ENCODE peak calls at places on chromosomes 13 and 19, in six cellular contexts. X is fibroblast of mammary gland, R is cardiac fibroblast, J is AG10803, Q is thoracic aorta, Y is spleen. H is an unnamed sample.

GRCh38 chr19:49554701-49555181 is 25.6 kb downstream of the NOSIP start:
- DNase-seq in Q (no peak), Y (peak; percentile 85), R (no peak), X (no peak), J (no peak), H (no peak)

GRCh38 chr19:18340990-18341868 is 831 bp downstream of the PGPEP1 start:
- DNase-seq in Y (peak; percentile 93), Q (no peak), X (peak; percentile 35), R (peak; percentile 50), J (peak; percentile 52), H (peak; percentile 48)

GRCh38 chr19:33260628-33261418 is 35.2 kb upstream of the SLC7A10 start:
- DNase-seq in Q (no peak), R (no peak), Y (peak; percentile 87), X (no peak), J (no peak), H (peak; percentile 57)

GRCh38 chr19:54257116-54257480 is at the start of gene LILRB5:
- DNase-seq in J (no peak), Y (no peak), Q (no peak), R (no peak), X (no peak), H (no peak)

GRCh38 chr19:55118401-55118991 is 1.1 kb upstream of the PPP1R12C start:
- DNase-seq in X (peak; percentile 50), Q (no peak), R (no peak), J (peak; percentile 30), Y (peak; percentile 79), H (peak; percentile 65)

GRCh38 chr13:32022292-32022691 is 9.3 kb upstream of the FRY start:
- DNase-seq in J (no peak), X (peak; percentile 6), Y (no peak), Q (no peak), R (no peak), H (no peak)

GRCh38 chr19:33005440-33005839 is 33.4 kb downstream of the FAAP24 start:
- DNase-seq in Y (no peak), X (no peak), J (no peak), Q (no peak), R (no peak), H (no peak)

GRCh38 chr19:11180346-11180745 is 17.0 kb downstream of the KANK2 start:
- DNase-seq in R (peak; percentile 56), J (no peak), X (peak; percentile 40), Y (no peak), Q (no peak), H (no peak)

GRCh38 chr19:5567360-5567970 is at the start of gene TINCR:
- DNase-seq in J (no peak), R (no peak), Y (no peak), X (no peak), Q (no peak), H (no peak)

GRCh38 chr13:20156711-20157110 is 4.1 kb downstream of the GJA3 start:
- DNase-seq in R (no peak), J (no peak), Y (no peak), Q (no peak), X (no peak), H (no peak)

GRCh38 chr13:49827336-49827735 is 34.9 kb upstream of the KPNA3 start:
- DNase-seq in Y (no peak), J (no peak), X (no peak), R (no peak), Q (no peak), H (no peak)

GRCh38 chr13:95745752-95746151 is 68.8 kb downstream of the DNAJC3 start:
- DNase-seq in J (no peak), R (no peak), Q (no peak), X (peak; percentile 1), Y (no peak), H (no peak)

GRCh38 chr13:94822356-94822755 is 110.0 kb upstream of the SOX21 start:
- DNase-seq in J (no peak), Y (no peak), Q (no peak), X (no peak), R (no peak), H (no peak)

GRCh38 chr13:73657821-73658540 is 476.2 kb downstream of the KLF12 start:
- DNase-seq in Q (peak; percentile 30), X (peak; percentile 71), J (peak; percentile 35), Y (no peak), R (peak; percentile 94), H (peak; percentile 71)

GRCh38 chr13:86830046-86830445 is 841.1 kb upstream of the SLITRK5 start:
- DNase-seq in Y (no peak), R (no peak), X (no peak), J (no peak), Q (no peak), H (no peak)

GRCh38 chr13:50167224-50167947 is 152.1 kb downstream of the KCNRG start:
- DNase-seq in J (peak; percentile 22), R (no peak), X (no peak), Q (no peak), Y (no peak), H (no peak)

GRCh38 chr13:83009987-83010386 is 872.3 kb downstream of the SLITRK1 start:
- DNase-seq in Q (no peak), Y (no peak), R (no peak), X (no peak), J (no peak), H (no peak)

GRCh38 chr19:41734585-41734984 is 20.7 kb upstream of the CEACAM6 start:
- DNase-seq in X (no peak), Y (no peak), Q (no peak), R (no peak), J (no peak), H (no peak)

GRCh38 chr13:95115525-95115924 is 185.7 kb downstream of the ABCC4 start:
- DNase-seq in J (no peak), Q (no peak), R (no peak), X (no peak), Y (no peak), H (no peak)

GRCh38 chr19:51124729-51125128 is at the start of gene SIGLEC9:
- DNase-seq in J (no peak), X (no peak), Y (peak; percentile 87), Q (no peak), R (no peak), H (peak; percentile 52)

GRCh38 chr19:19460761-19461265 is 54.5 kb downstream of the TSSK6 start:
- DNase-seq in Q (no peak), R (peak; percentile 55), X (peak; percentile 32), Y (peak; percentile 93), J (peak; percentile 49), H (peak; percentile 69)

GRCh38 chr13:112893570-112894422 is 75.2 kb upstream of the MCF2L start:
- DNase-seq in J (no peak), X (no peak), Y (peak; percentile 87), Q (no peak), R (peak; percentile 22), H (no peak)

GRCh38 chr13:106680796-106681482 is 113.0 kb upstream of the ARGLU1 start:
- DNase-seq in J (no peak), Q (no peak), Y (no peak), X (no peak), R (no peak), H (no peak)

GRCh38 chr13:40187324-40187795 is 479.1 kb downstream of the FOXO1 start:
- DNase-seq in Y (peak; percentile 78), J (no peak), Q (no peak), R (no peak), X (no peak), H (no peak)

GRCh38 chr13:87810391-87810801 is 139.2 kb downstream of the SLITRK5 start:
- DNase-seq in Q (no peak), J (no peak), X (peak; percentile 3), R (no peak), Y (peak; percentile 69), H (no peak)

GRCh38 chr19:42175952-42176648 is 41.4 kb downstream of the DEDD2 start:
- DNase-seq in Y (no peak), R (peak; percentile 26), J (peak; percentile 27), Q (no peak), X (no peak), H (no peak)

GRCh38 chr19:4061178-4061682 is 5.5 kb downstream of the ZBTB7A start:
- DNase-seq in R (peak; percentile 60), J (peak; percentile 61), X (peak; percentile 61), Y (peak; percentile 93), Q (peak; percentile 46), H (peak; percentile 85)

GRCh38 chr19:4061683-4062575 is 4.8 kb downstream of the ZBTB7A start:
- DNase-seq in R (no peak), X (peak; percentile 31), Y (peak; percentile 84), Q (no peak), J (no peak), H (no peak)

GRCh38 chr19:4060621-4061177 is 6.0 kb downstream of the ZBTB7A start:
- DNase-seq in Y (peak; percentile 84), R (no peak), J (no peak), Q (no peak), X (no peak), H (no peak)

GRCh38 chr19:4058696-4059492 is 7.8 kb downstream of the ZBTB7A start:
- DNase-seq in Y (peak; percentile 82), Q (no peak), X (no peak), R (no peak), J (no peak), H (no peak)

DNA sequence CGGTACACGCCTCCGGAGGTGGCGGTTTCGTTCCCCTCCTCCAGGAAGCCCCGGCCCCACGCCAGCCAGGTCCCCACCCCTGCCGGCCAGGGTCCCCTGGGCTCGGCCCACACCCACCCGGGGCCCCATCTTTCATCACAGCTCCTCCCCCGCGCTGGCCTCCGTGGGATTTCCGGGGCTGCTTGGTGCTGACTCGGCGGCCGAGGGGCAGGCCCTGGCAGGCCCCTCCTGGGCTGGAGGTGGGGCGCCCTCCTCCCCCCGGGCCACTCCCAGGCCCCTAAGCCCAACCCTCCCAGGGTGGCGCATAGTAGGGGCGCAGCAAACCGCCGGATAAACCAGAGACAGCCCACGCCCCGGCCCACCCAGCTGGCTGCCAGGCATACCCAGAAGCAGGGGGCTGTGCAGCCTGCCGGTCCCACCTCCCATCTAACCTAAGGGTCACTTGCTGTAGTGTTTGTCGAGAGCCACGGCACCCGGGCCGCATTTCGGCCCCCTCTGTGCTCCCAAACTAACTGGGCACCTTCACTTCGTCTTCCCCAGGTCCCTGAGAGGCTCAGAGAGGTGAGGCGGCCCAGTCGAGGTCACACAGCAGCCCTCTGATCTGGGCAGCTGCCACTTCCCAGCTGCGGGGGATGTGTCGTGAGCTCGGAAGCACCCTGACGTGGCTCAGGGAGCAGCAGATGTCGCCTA is 6.6 kb downstream of the ZBTB7A start:
- DNase-seq in R (peak; percentile 74), J (peak; percentile 42), Y (peak; percentile 93), X (peak; percentile 72), Q (no peak), H (peak; percentile 73)
- H3K4me3 ChIP-seq in R (peak overlapping the region; percentile 5), J (peak overlapping the region; percentile 52), Y (peak overlapping the region; percentile 23), X (peak overlapping the region; percentile 19), Q (peak overlapping the region; percentile 99), H (peak overlapping the region; percentile 96)

GRCh38 chr19:959935-960502 is 24.1 kb upstream of the WDR18 start:
- DNase-seq in Y (no peak), J (no peak), X (no peak), Q (no peak), R (no peak), H (no peak)
- TF ChIP-seq CTCF in Y (no peak), J (no peak), X (no peak), Q (no peak), R (no peak), H (no peak)

DNA sequence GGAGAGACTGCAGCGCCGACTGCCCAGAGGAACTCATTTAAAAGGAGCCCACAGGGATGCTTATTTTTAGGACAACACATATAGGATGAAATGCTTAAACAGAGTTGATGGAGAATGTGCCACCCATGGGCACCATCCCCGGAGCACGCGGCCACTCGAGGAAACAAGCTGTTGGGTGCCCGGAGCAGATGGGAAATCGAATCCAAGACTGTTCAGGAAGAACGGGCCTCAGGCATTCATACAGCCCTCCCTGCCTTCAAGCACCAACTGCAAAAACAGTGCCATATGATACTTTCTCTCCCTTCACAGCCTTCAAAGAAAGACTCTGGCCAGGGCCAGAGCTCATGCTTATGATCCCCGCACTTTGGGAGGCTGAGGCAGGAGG is 40.2 kb downstream of the RAB20 start:
- DNase-seq in Q (no peak), J (no peak), X (no peak), Y (no peak), R (no peak), H (no peak)
- H3K4me3 ChIP-seq in Q (peak overlapping the region; percentile 37), J (no peak overlapping the region), X (no peak overlapping the region), Y (no peak overlapping the region), R (no peak overlapping the region), H (no peak overlapping the region)

GRCh38 chr13:28819748-28820098 is 416 bp upstream of the MTUS2 start:
- DNase-seq in X (peak; percentile 19), Y (no peak), Q (no peak), J (peak; percentile 16), R (peak; percentile 24), H (peak; percentile 69)
- TF ChIP-seq CTCF in X (no peak), Y (no peak), Q (no peak), J (no peak), R (no peak), H (peak; percentile 49)